ENCODE peak calls at places on chromosome 9, in four cellular contexts. One of them, this sample, is unnamed.

GRCh38 chr9:88805217-88805943 is 185.9 kb upstream of the S1PR3 start:
- DNase-seq in right cardiac atrium: no peak
- DNase-seq in naive thymus-derived CD4-positive, alpha-beta T cell: no peak
- DNase-seq in substantia nigra: no peak
- DNase-seq in this sample: no peak

GRCh38 chr9:134301387-134302129 is 24.7 kb upstream of the RXRA start:
- DNase-seq in right cardiac atrium: peak
- DNase-seq in substantia nigra: no peak
- DNase-seq in naive thymus-derived CD4-positive, alpha-beta T cell: no peak
- DNase-seq in this sample: no peak

GRCh38 chr9:2053883-2054845 is 39.0 kb downstream of the SMARCA2 start:
- DNase-seq in naive thymus-derived CD4-positive, alpha-beta T cell: peak
- DNase-seq in right cardiac atrium: no peak
- DNase-seq in substantia nigra: peak
- DNase-seq in this sample: peak

GRCh38 chr9:120875643-120875953 is 1.4 kb downstream of the PHF19 start:
- DNase-seq in naive thymus-derived CD4-positive, alpha-beta T cell: no peak
- DNase-seq in right cardiac atrium: no peak
- DNase-seq in substantia nigra: no peak
- DNase-seq in this sample: no peak

GRCh38 chr9:12935714-12936113 is 160.9 kb downstream of the LURAP1L start:
- DNase-seq in right cardiac atrium: no peak
- DNase-seq in substantia nigra: no peak
- DNase-seq in naive thymus-derived CD4-positive, alpha-beta T cell: no peak
- DNase-seq in this sample: peak

GRCh38 chr9:123069010-123069481 is 35.6 kb downstream of the GPR21 start:
- DNase-seq in substantia nigra: no peak
- DNase-seq in right cardiac atrium: no peak
- DNase-seq in naive thymus-derived CD4-positive, alpha-beta T cell: no peak
- DNase-seq in this sample: peak

GRCh38 chr9:36327903-36328302 is 69.7 kb upstream of the GNE start:
- DNase-seq in naive thymus-derived CD4-positive, alpha-beta T cell: no peak
- DNase-seq in substantia nigra: no peak
- DNase-seq in right cardiac atrium: no peak
- DNase-seq in this sample: no peak

GRCh38 chr9:83629433-83630104 is 6.6 kb downstream of the IDNK start:
- DNase-seq in substantia nigra: no peak
- DNase-seq in right cardiac atrium: no peak
- DNase-seq in naive thymus-derived CD4-positive, alpha-beta T cell: no peak
- DNase-seq in this sample: no peak

GRCh38 chr9:33341182-33341581 is 50.9 kb downstream of the NFX1 start:
- DNase-seq in right cardiac atrium: no peak
- DNase-seq in substantia nigra: no peak
- DNase-seq in naive thymus-derived CD4-positive, alpha-beta T cell: no peak
- DNase-seq in this sample: no peak

GRCh38 chr9:81861644-81862043 is 66.6 kb upstream of the SPATA31D4 start:
- DNase-seq in right cardiac atrium: no peak
- DNase-seq in substantia nigra: no peak
- DNase-seq in naive thymus-derived CD4-positive, alpha-beta T cell: no peak
- DNase-seq in this sample: no peak

GRCh38 chr9:107180206-107180605 is 102.9 kb upstream of the RAD23B start:
- DNase-seq in naive thymus-derived CD4-positive, alpha-beta T cell: no peak
- DNase-seq in right cardiac atrium: no peak
- DNase-seq in substantia nigra: no peak
- DNase-seq in this sample: no peak

GRCh38 chr9:72773570-72773969 is 179.3 kb downstream of the ALDH1A1 start:
- DNase-seq in substantia nigra: no peak
- DNase-seq in right cardiac atrium: no peak
- DNase-seq in naive thymus-derived CD4-positive, alpha-beta T cell: no peak
- DNase-seq in this sample: no peak

GRCh38 chr9:9117866-9118265 is 1318.3 kb upstream of the DMAC1 start:
- DNase-seq in right cardiac atrium: no peak
- DNase-seq in substantia nigra: no peak
- DNase-seq in naive thymus-derived CD4-positive, alpha-beta T cell: no peak
- DNase-seq in this sample: no peak

GRCh38 chr9:6667633-6668280 is 22.2 kb upstream of the GLDC start:
- DNase-seq in right cardiac atrium: no peak
- DNase-seq in substantia nigra: no peak
- DNase-seq in naive thymus-derived CD4-positive, alpha-beta T cell: no peak
- DNase-seq in this sample: no peak

GRCh38 chr9:88959727-88960469 is 31.4 kb upstream of the S1PR3 start:
- DNase-seq in naive thymus-derived CD4-positive, alpha-beta T cell: no peak
- DNase-seq in right cardiac atrium: no peak
- DNase-seq in substantia nigra: no peak
- DNase-seq in this sample: no peak

GRCh38 chr9:68584110-68585033 is 43.7 kb upstream of the TMEM252 start:
- DNase-seq in right cardiac atrium: peak
- DNase-seq in naive thymus-derived CD4-positive, alpha-beta T cell: peak
- DNase-seq in substantia nigra: peak
- DNase-seq in this sample: peak

GRCh38 chr9:33785914-33786313 is 9.4 kb upstream of the PRSS3 start:
- DNase-seq in substantia nigra: no peak
- DNase-seq in right cardiac atrium: no peak
- DNase-seq in naive thymus-derived CD4-positive, alpha-beta T cell: no peak
- DNase-seq in this sample: no peak

GRCh38 chr9:132446887-132447286 is 36.9 kb downstream of the CFAP77 start:
- DNase-seq in substantia nigra: no peak
- DNase-seq in right cardiac atrium: no peak
- DNase-seq in naive thymus-derived CD4-positive, alpha-beta T cell: no peak
- DNase-seq in this sample: no peak

GRCh38 chr9:312596-313320 is 98.1 kb downstream of the DOCK8 start:
- DNase-seq in naive thymus-derived CD4-positive, alpha-beta T cell: no peak
- DNase-seq in substantia nigra: no peak
- DNase-seq in right cardiac atrium: no peak
- DNase-seq in this sample: no peak

GRCh38 chr9:77847626-77848025 is 184.0 kb downstream of the GNAQ start:
- DNase-seq in right cardiac atrium: no peak
- DNase-seq in naive thymus-derived CD4-positive, alpha-beta T cell: no peak
- DNase-seq in substantia nigra: no peak
- DNase-seq in this sample: no peak

This sample was measured in AG09309.